ENCODE peak calls at places on chromosomes 12 and 14, in five cellular contexts. S is H1, J is K562, X is HCT116, E is GM12878. K is an unnamed sample.

GRCh38 chr14:53265025-53265424 is 111.9 kb upstream of the DDHD1 start:
- DNase-seq in S (no peak), J (no peak), X (no peak), E (no peak), K (no peak)

GRCh38 chr12:18250313-18250916 is 10.9 kb upstream of the PIK3C2G start:
- DNase-seq in S (peak), J (no peak), X (peak), E (no peak), K (peak)

GRCh38 chr14:103742499-103743255 is 27.1 kb downstream of the ZFYVE21 start:
- DNase-seq in S (no peak), J (no peak), X (no peak), E (no peak), K (no peak)

GRCh38 chr12:132266370-132266769 is 63.0 kb downstream of the GALNT9 start:
- DNase-seq in S (no peak), J (no peak), X (no peak), E (no peak), K (no peak)

GRCh38 chr14:20803221-20803620 is 577 bp upstream of the RNASE1 start:
- DNase-seq in S (no peak), J (peak), X (no peak), E (no peak), K (no peak)

GRCh38 chr12:6554168-6554989 is 1.5 kb downstream of the IFFO1 start:
- DNase-seq in S (no peak), J (peak), X (peak), E (no peak), K (peak)

GRCh38 chr14:103391048-103391447 is 5.8 kb downstream of the MARK3 start:
- DNase-seq in S (no peak), J (no peak), X (peak), E (no peak), K (peak)

GRCh38 chr12:60501124-60501729 is 905.4 kb downstream of the SLC16A7 start:
- DNase-seq in S (no peak), J (no peak), X (no peak), E (no peak), K (no peak)

GRCh38 chr12:64160718-64161060 is 61.4 kb downstream of the KICS2 start:
- DNase-seq in S (no peak), J (no peak), X (no peak), E (no peak), K (no peak)

GRCh38 chr12:8078400-8078799 is 3.7 kb upstream of the NECAP1 start:
- DNase-seq in S (no peak), J (peak), X (peak), E (no peak), K (no peak)

GRCh38 chr14:68660495-68660894 is 132.4 kb downstream of the ZFP36L1 start:
- DNase-seq in S (no peak), J (no peak), X (no peak), E (no peak), K (no peak)

GRCh38 chr12:3045989-3046388 is 31.2 kb upstream of the TSPAN9 start:
- DNase-seq in S (no peak), J (peak), X (no peak), E (no peak), K (no peak)

GRCh38 chr12:53591301-53592206 is 34.6 kb downstream of the ATF7 start:
- DNase-seq in S (no peak), J (no peak), X (no peak), E (no peak), K (peak)

GRCh38 chr12:27821259-27821973 is 41.4 kb upstream of the MANSC4 start:
- DNase-seq in S (peak), J (peak), X (peak), E (peak), K (peak)

GRCh38 chr12:3034067-3034750 is 43.0 kb upstream of the TSPAN9 start:
- DNase-seq in S (peak), J (peak), X (peak), E (no peak), K (peak)

GRCh38 chr12:109475993-109476806 is 900 bp downstream of the KCTD10 start:
- DNase-seq in S (no peak), J (no peak), X (no peak), E (no peak), K (no peak)

GRCh38 chr12:4112734-4113396 is 160.7 kb upstream of the CCND2 start:
- DNase-seq in S (no peak), J (no peak), X (no peak), E (no peak), K (no peak)

GRCh38 chr14:65290830-65291229 is 121.7 kb upstream of the FUT8 start:
- DNase-seq in S (no peak), J (no peak), X (peak), E (no peak), K (peak)

GRCh38 chr12:88371416-88372183 is 208.7 kb downstream of the KITLG start:
- DNase-seq in S (no peak), J (no peak), X (no peak), E (no peak), K (no peak)

GRCh38 chr14:99531221-99532096 is 50.2 kb downstream of the CCNK start:
- DNase-seq in S (no peak), J (no peak), X (no peak), E (no peak), K (no peak)
- TF ChIP-seq ZNF274 in S (no peak), J (no peak), X (no peak), E (no peak), K (no peak)

GRCh38 chr14:97281741-97282140 is 484.6 kb downstream of the VRK1 start:
- DNase-seq in S (no peak), J (no peak), X (no peak), E (no peak), K (no peak)
- TF ChIP-seq EZH2 in S (no peak), J (no peak), X (no peak), E (no peak), K (no peak)

DNA sequence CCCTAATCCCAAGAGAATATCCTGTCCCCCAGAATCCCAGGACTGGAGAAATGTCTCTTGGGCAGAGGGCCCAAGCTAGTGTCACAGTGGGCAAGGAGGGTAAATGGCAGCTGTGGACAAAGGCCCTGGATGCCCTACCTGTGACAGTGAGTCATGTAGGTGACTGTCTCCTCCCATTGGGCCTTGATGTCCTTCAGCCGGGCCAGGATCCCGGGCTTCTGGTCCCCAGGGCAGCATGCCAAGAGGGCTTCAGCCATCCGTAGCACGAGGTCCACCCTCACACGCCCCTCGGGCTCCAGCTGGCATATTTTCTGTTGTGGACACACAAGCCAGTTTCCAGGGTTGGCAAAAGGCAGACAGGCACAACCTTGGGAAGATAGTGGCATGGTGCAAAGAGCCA is 48.8 kb downstream of the SYNE3 start:
- DNase-seq in S (no peak), J (no peak), X (no peak), E (no peak), K (no peak)
- TF ChIP-seq ZNF274 in S (no peak), J (no peak), X (no peak), E (no peak), K (no peak)

GRCh38 chr12:111150476-111150875 is 218.4 kb downstream of the PHETA1 start:
- DNase-seq in S (no peak), J (no peak), X (no peak), E (no peak), K (no peak)

GRCh38 chr12:111152581-111152980 is 216.3 kb downstream of the PHETA1 start:
- DNase-seq in S (no peak), J (no peak), X (no peak), E (no peak), K (no peak)

GRCh38 chr12:111149299-111149698 is 219.6 kb downstream of the PHETA1 start:
- DNase-seq in S (no peak), J (no peak), X (no peak), E (no peak), K (no peak)

GRCh38 chr12:111150894-111151293 is 218.0 kb downstream of the PHETA1 start:
- DNase-seq in S (no peak), J (no peak), X (no peak), E (no peak), K (no peak)

GRCh38 chr12:111151441-111151840 is 217.5 kb downstream of the PHETA1 start:
- DNase-seq in S (no peak), J (no peak), X (no peak), E (no peak), K (no peak)
- TF ChIP-seq EZH2 in S (no peak), J (no peak), X (no peak), E (no peak), K (no peak)